ENCODE peak calls at places on chromosomes 3 and 15, in four cellular contexts. One of them, this sample, is unnamed.

GRCh38 chr3:64300790-64301423 is 75.6 kb upstream of the PRICKLE2 start:
- DNase-seq in brain microvascular endothelial cell: no peak
- DNase-seq in Daoy: peak
- DNase-seq in CD4-positive, alpha-beta T cell: no peak
- DNase-seq in this sample: no peak

GRCh38 chr15:44713006-44713966 is 2.0 kb downstream of the B2M start:
- DNase-seq in Daoy: no peak
- DNase-seq in CD4-positive, alpha-beta T cell: no peak
- DNase-seq in brain microvascular endothelial cell: no peak
- DNase-seq in this sample: no peak

GRCh38 chr15:85743392-85744045 is 51.2 kb downstream of the KLHL25 start:
- DNase-seq in Daoy: no peak
- DNase-seq in CD4-positive, alpha-beta T cell: no peak
- DNase-seq in brain microvascular endothelial cell: no peak
- DNase-seq in this sample: no peak

GRCh38 chr3:179666436-179667035 is 13.7 kb downstream of the USP13 start:
- DNase-seq in brain microvascular endothelial cell: no peak
- DNase-seq in CD4-positive, alpha-beta T cell: no peak
- DNase-seq in Daoy: no peak
- DNase-seq in this sample: no peak

GRCh38 chr3:52095990-52096775 is 39.8 kb upstream of the DUSP7 start:
- DNase-seq in CD4-positive, alpha-beta T cell: no peak
- DNase-seq in brain microvascular endothelial cell: no peak
- DNase-seq in Daoy: no peak
- DNase-seq in this sample: no peak

GRCh38 chr15:69522361-69522760 is 69.7 kb downstream of the RPLP1 start:
- DNase-seq in CD4-positive, alpha-beta T cell: no peak
- DNase-seq in brain microvascular endothelial cell: no peak
- DNase-seq in Daoy: no peak
- DNase-seq in this sample: no peak

GRCh38 chr3:158659454-158660237 is 12.8 kb downstream of the LXN start:
- DNase-seq in CD4-positive, alpha-beta T cell: peak
- DNase-seq in brain microvascular endothelial cell: peak
- DNase-seq in Daoy: peak
- DNase-seq in this sample: no peak

GRCh38 chr3:30236011-30236410 is 370.4 kb upstream of the TGFBR2 start:
- DNase-seq in CD4-positive, alpha-beta T cell: no peak
- DNase-seq in Daoy: no peak
- DNase-seq in brain microvascular endothelial cell: no peak
- DNase-seq in this sample: no peak

GRCh38 chr15:100922192-100923040 is 3.3 kb downstream of the LRRK1 start:
- DNase-seq in CD4-positive, alpha-beta T cell: no peak
- DNase-seq in brain microvascular endothelial cell: no peak
- DNase-seq in Daoy: no peak
- DNase-seq in this sample: no peak

GRCh38 chr3:185960518-185961288 is 22.9 kb upstream of the TRA2B start:
- DNase-seq in CD4-positive, alpha-beta T cell: no peak
- DNase-seq in brain microvascular endothelial cell: no peak
- DNase-seq in Daoy: no peak
- DNase-seq in this sample: no peak

GRCh38 chr15:33720952-33721351 is 247.3 kb upstream of the CHRM5 start:
- DNase-seq in CD4-positive, alpha-beta T cell: no peak
- DNase-seq in Daoy: peak
- DNase-seq in brain microvascular endothelial cell: peak
- DNase-seq in this sample: no peak

GRCh38 chr15:76339302-76340197 is 3.0 kb downstream of the ISL2 start:
- DNase-seq in brain microvascular endothelial cell: no peak
- DNase-seq in CD4-positive, alpha-beta T cell: no peak
- DNase-seq in Daoy: no peak
- DNase-seq in this sample: no peak

GRCh38 chr3:169541528-169541927 is 122.0 kb downstream of the MECOM start:
- DNase-seq in CD4-positive, alpha-beta T cell: no peak
- DNase-seq in brain microvascular endothelial cell: no peak
- DNase-seq in Daoy: no peak
- DNase-seq in this sample: no peak

GRCh38 chr3:27345045-27345444 is 24.1 kb downstream of the NEK10 start:
- DNase-seq in brain microvascular endothelial cell: no peak
- DNase-seq in Daoy: no peak
- DNase-seq in CD4-positive, alpha-beta T cell: no peak
- DNase-seq in this sample: no peak

GRCh38 chr3:179608931-179609720 is 4.5 kb downstream of the NDUFB5 start:
- DNase-seq in brain microvascular endothelial cell: no peak
- DNase-seq in CD4-positive, alpha-beta T cell: no peak
- DNase-seq in Daoy: no peak
- DNase-seq in this sample: no peak

GRCh38 chr15:39108021-39108420 is 472.9 kb upstream of the THBS1 start:
- DNase-seq in CD4-positive, alpha-beta T cell: no peak
- DNase-seq in brain microvascular endothelial cell: no peak
- DNase-seq in Daoy: no peak
- DNase-seq in this sample: no peak

GRCh38 chr15:36294359-36294758 is 285.1 kb upstream of the CDIN1 start:
- DNase-seq in brain microvascular endothelial cell: no peak
- DNase-seq in Daoy: peak
- DNase-seq in CD4-positive, alpha-beta T cell: no peak
- DNase-seq in this sample: no peak

GRCh38 chr3:43659250-43659880 is 31.4 kb upstream of the ABHD5 start:
- DNase-seq in Daoy: no peak
- DNase-seq in CD4-positive, alpha-beta T cell: no peak
- DNase-seq in brain microvascular endothelial cell: no peak
- DNase-seq in this sample: no peak

GRCh38 chr3:170436697-170437096 is 18.0 kb downstream of the CLDN11 start:
- DNase-seq in Daoy: no peak
- DNase-seq in CD4-positive, alpha-beta T cell: no peak
- DNase-seq in brain microvascular endothelial cell: no peak
- DNase-seq in this sample: no peak

GRCh38 chr15:89097313-89097712 is 9.1 kb downstream of the ABHD2 start:
- DNase-seq in brain microvascular endothelial cell: no peak
- DNase-seq in Daoy: no peak
- DNase-seq in CD4-positive, alpha-beta T cell: no peak
- DNase-seq in this sample: no peak

GRCh38 chr3:102085431-102086226 is 236.3 kb downstream of the NFKBIZ start:
- DNase-seq in CD4-positive, alpha-beta T cell: no peak
- DNase-seq in Daoy: no peak
- DNase-seq in brain microvascular endothelial cell: no peak
- DNase-seq in this sample: no peak

GRCh38 chr15:31453558-31454318 is 127.1 kb downstream of the KLF13 start:
- DNase-seq in brain microvascular endothelial cell: no peak
- DNase-seq in CD4-positive, alpha-beta T cell: no peak
- DNase-seq in Daoy: no peak
- DNase-seq in this sample: no peak

GRCh38 chr3:99658274-99658673 is 19.9 kb downstream of the COL8A1 start:
- DNase-seq in CD4-positive, alpha-beta T cell: no peak
- DNase-seq in brain microvascular endothelial cell: no peak
- DNase-seq in Daoy: no peak
- DNase-seq in this sample: no peak

GRCh38 chr3:4980229-4981159 is 1.3 kb downstream of the BHLHE40 start:
- DNase-seq in Daoy: peak
- DNase-seq in brain microvascular endothelial cell: peak
- DNase-seq in CD4-positive, alpha-beta T cell: peak
- DNase-seq in this sample: peak

GRCh38 chr15:66886686-66887273 is 178.6 kb upstream of the SMAD3 start:
- DNase-seq in brain microvascular endothelial cell: no peak
- DNase-seq in CD4-positive, alpha-beta T cell: no peak
- DNase-seq in Daoy: no peak
- DNase-seq in this sample: no peak

This sample was measured in breast epithelium.